ENCODE peak calls at places on chromosomes 5 and 9, in eight cellular contexts. One of them, this sample, is unnamed.

GRCh38 chr5:10583663-10584572 is 20.0 kb downstream of the ANKRD33B start:
- DNase-seq in activated naive CD4-positive, alpha-beta T cell: no peak
- DNase-seq in HEK293T: no peak
- DNase-seq in neural progenitor cell: no peak
- DNase-seq in mucosa of descending colon: no peak
- DNase-seq in A549: no peak
- DNase-seq in mesendoderm: no peak
- DNase-seq in brain microvascular endothelial cell: no peak
- DNase-seq in this sample: no peak

GRCh38 chr5:122465086-122465485 is 153.0 kb downstream of the SNCAIP start:
- DNase-seq in neural progenitor cell: no peak
- DNase-seq in activated naive CD4-positive, alpha-beta T cell: no peak
- DNase-seq in HEK293T: no peak
- DNase-seq in mesendoderm: no peak
- DNase-seq in A549: no peak
- DNase-seq in mucosa of descending colon: no peak
- DNase-seq in brain microvascular endothelial cell: no peak
- DNase-seq in this sample: no peak

GRCh38 chr5:92641031-92641962 is 939.7 kb downstream of the NR2F1-AS1 start:
- DNase-seq in mesendoderm: no peak
- DNase-seq in brain microvascular endothelial cell: peak; percentile 75
- DNase-seq in neural progenitor cell: no peak
- DNase-seq in mucosa of descending colon: peak; percentile 25
- DNase-seq in activated naive CD4-positive, alpha-beta T cell: no peak
- DNase-seq in A549: peak; percentile 84
- DNase-seq in HEK293T: peak; percentile 55
- DNase-seq in this sample: peak; percentile 56

GRCh38 chr5:91126888-91127287 is 256.2 kb downstream of the ARRDC3 start:
- DNase-seq in mucosa of descending colon: no peak
- DNase-seq in A549: no peak
- DNase-seq in mesendoderm: no peak
- DNase-seq in activated naive CD4-positive, alpha-beta T cell: no peak
- DNase-seq in neural progenitor cell: no peak
- DNase-seq in brain microvascular endothelial cell: no peak
- DNase-seq in HEK293T: no peak
- DNase-seq in this sample: no peak

GRCh38 chr5:71899865-71900342 is 180.8 kb downstream of the CARTPT start:
- DNase-seq in HEK293T: no peak
- DNase-seq in mucosa of descending colon: peak; percentile 40
- DNase-seq in neural progenitor cell: no peak
- DNase-seq in activated naive CD4-positive, alpha-beta T cell: no peak
- DNase-seq in brain microvascular endothelial cell: peak; percentile 68
- DNase-seq in A549: no peak
- DNase-seq in mesendoderm: no peak
- DNase-seq in this sample: peak; percentile 86

GRCh38 chr5:7638456-7638855 is 212.5 kb downstream of the CFAP90 start:
- DNase-seq in neural progenitor cell: no peak
- DNase-seq in mesendoderm: peak; percentile 27
- DNase-seq in HEK293T: no peak
- DNase-seq in activated naive CD4-positive, alpha-beta T cell: no peak
- DNase-seq in A549: no peak
- DNase-seq in mucosa of descending colon: no peak
- DNase-seq in brain microvascular endothelial cell: no peak
- DNase-seq in this sample: peak; percentile 89

GRCh38 chr5:90099099-90099498 is 310.5 kb downstream of the CETN3 start:
- DNase-seq in HEK293T: no peak
- DNase-seq in mucosa of descending colon: no peak
- DNase-seq in brain microvascular endothelial cell: no peak
- DNase-seq in A549: no peak
- DNase-seq in neural progenitor cell: no peak
- DNase-seq in mesendoderm: peak; percentile 9
- DNase-seq in activated naive CD4-positive, alpha-beta T cell: no peak
- DNase-seq in this sample: no peak

GRCh38 chr9:108836771-108837170 is 19.0 kb downstream of the ACTL7B start:
- DNase-seq in HEK293T: no peak
- DNase-seq in brain microvascular endothelial cell: no peak
- DNase-seq in mesendoderm: no peak
- DNase-seq in neural progenitor cell: peak; percentile 11
- DNase-seq in activated naive CD4-positive, alpha-beta T cell: no peak
- DNase-seq in A549: no peak
- DNase-seq in mucosa of descending colon: no peak
- DNase-seq in this sample: peak; percentile 42

GRCh38 chr5:180335614-180336233 is 17.4 kb downstream of the GFPT2 start:
- DNase-seq in A549: no peak
- DNase-seq in mesendoderm: no peak
- DNase-seq in neural progenitor cell: no peak
- DNase-seq in mucosa of descending colon: no peak
- DNase-seq in brain microvascular endothelial cell: no peak
- DNase-seq in activated naive CD4-positive, alpha-beta T cell: no peak
- DNase-seq in HEK293T: no peak
- DNase-seq in this sample: no peak

GRCh38 chr5:157178961-157179360 is 1.7 kb upstream of the ITK start:
- DNase-seq in neural progenitor cell: no peak
- DNase-seq in HEK293T: no peak
- DNase-seq in A549: no peak
- DNase-seq in brain microvascular endothelial cell: no peak
- DNase-seq in mesendoderm: no peak
- DNase-seq in activated naive CD4-positive, alpha-beta T cell: no peak
- DNase-seq in mucosa of descending colon: no peak
- DNase-seq in this sample: no peak

GRCh38 chr9:116391306-116391900 is 237.8 kb downstream of the PAPPA start:
- DNase-seq in brain microvascular endothelial cell: peak; percentile 87
- DNase-seq in mesendoderm: peak; percentile 66
- DNase-seq in activated naive CD4-positive, alpha-beta T cell: no peak
- DNase-seq in neural progenitor cell: no peak
- DNase-seq in HEK293T: no peak
- DNase-seq in mucosa of descending colon: no peak
- DNase-seq in A549: no peak
- DNase-seq in this sample: peak; percentile 71

GRCh38 chr5:98769006-98769255 is 4.5 kb upstream of the RGMB start:
- DNase-seq in A549: no peak
- DNase-seq in HEK293T: peak; percentile 32
- DNase-seq in mesendoderm: no peak
- DNase-seq in mucosa of descending colon: no peak
- DNase-seq in brain microvascular endothelial cell: no peak
- DNase-seq in neural progenitor cell: peak; percentile 91
- DNase-seq in activated naive CD4-positive, alpha-beta T cell: peak; percentile 9
- DNase-seq in this sample: no peak

GRCh38 chr5:38621840-38622513 is 65.5 kb upstream of the LIFR start:
- DNase-seq in HEK293T: no peak
- DNase-seq in mucosa of descending colon: no peak
- DNase-seq in neural progenitor cell: no peak
- DNase-seq in mesendoderm: no peak
- DNase-seq in brain microvascular endothelial cell: no peak
- DNase-seq in A549: no peak
- DNase-seq in activated naive CD4-positive, alpha-beta T cell: no peak
- DNase-seq in this sample: no peak

GRCh38 chr9:134167530-134167931 is 3.2 kb upstream of the RNU6ATAC start:
- DNase-seq in neural progenitor cell: no peak
- DNase-seq in brain microvascular endothelial cell: no peak
- DNase-seq in activated naive CD4-positive, alpha-beta T cell: no peak
- DNase-seq in A549: peak; percentile 19
- DNase-seq in HEK293T: no peak
- DNase-seq in mucosa of descending colon: no peak
- DNase-seq in mesendoderm: no peak
- DNase-seq in this sample: no peak

GRCh38 chr9:35553670-35554543 is 51.2 kb upstream of the TESK1 start:
- DNase-seq in mucosa of descending colon: peak; percentile 56
- DNase-seq in brain microvascular endothelial cell: peak; percentile 69
- DNase-seq in activated naive CD4-positive, alpha-beta T cell: no peak
- DNase-seq in neural progenitor cell: peak; percentile 84
- DNase-seq in mesendoderm: peak; percentile 78
- DNase-seq in A549: peak; percentile 85
- DNase-seq in HEK293T: peak; percentile 84
- DNase-seq in this sample: peak; percentile 75

GRCh38 chr9:33202552-33203300 is 35.6 kb upstream of the B4GALT1 start:
- DNase-seq in A549: no peak
- DNase-seq in mucosa of descending colon: peak; percentile 48
- DNase-seq in neural progenitor cell: no peak
- DNase-seq in HEK293T: no peak
- DNase-seq in activated naive CD4-positive, alpha-beta T cell: no peak
- DNase-seq in brain microvascular endothelial cell: peak; percentile 84
- DNase-seq in mesendoderm: no peak
- DNase-seq in this sample: peak; percentile 39

GRCh38 chr9:2132484-2133082 is 117.4 kb downstream of the SMARCA2 start:
- DNase-seq in mesendoderm: peak; percentile 68
- DNase-seq in HEK293T: peak; percentile 7
- DNase-seq in mucosa of descending colon: no peak
- DNase-seq in neural progenitor cell: peak; percentile 42
- DNase-seq in activated naive CD4-positive, alpha-beta T cell: no peak
- DNase-seq in brain microvascular endothelial cell: no peak
- DNase-seq in A549: peak; percentile 27
- DNase-seq in this sample: no peak

GRCh38 chr5:73136277-73136606 is 15.9 kb downstream of the TMEM171 start:
- DNase-seq in brain microvascular endothelial cell: no peak
- DNase-seq in mucosa of descending colon: no peak
- DNase-seq in activated naive CD4-positive, alpha-beta T cell: no peak
- DNase-seq in neural progenitor cell: no peak
- DNase-seq in A549: no peak
- DNase-seq in mesendoderm: no peak
- DNase-seq in HEK293T: no peak
- DNase-seq in this sample: no peak

GRCh38 chr9:136565075-136565721 is 19.4 kb upstream of the NOTCH1 start:
- DNase-seq in mucosa of descending colon: no peak
- DNase-seq in A549: no peak
- DNase-seq in HEK293T: no peak
- DNase-seq in brain microvascular endothelial cell: no peak
- DNase-seq in mesendoderm: no peak
- DNase-seq in neural progenitor cell: no peak
- DNase-seq in activated naive CD4-positive, alpha-beta T cell: no peak
- DNase-seq in this sample: no peak

GRCh38 chr5:1034421-1034905 is 25.9 kb downstream of the NKD2 start:
- DNase-seq in brain microvascular endothelial cell: no peak
- DNase-seq in mucosa of descending colon: no peak
- DNase-seq in neural progenitor cell: no peak
- DNase-seq in HEK293T: no peak
- DNase-seq in A549: no peak
- DNase-seq in activated naive CD4-positive, alpha-beta T cell: no peak
- DNase-seq in mesendoderm: no peak
- DNase-seq in this sample: no peak

GRCh38 chr9:111886983-111887718 is 9.5 kb upstream of the UGCG start:
- DNase-seq in activated naive CD4-positive, alpha-beta T cell: no peak
- DNase-seq in brain microvascular endothelial cell: no peak
- DNase-seq in mucosa of descending colon: no peak
- DNase-seq in neural progenitor cell: no peak
- DNase-seq in HEK293T: no peak
- DNase-seq in A549: no peak
- DNase-seq in mesendoderm: no peak
- DNase-seq in this sample: no peak

GRCh38 chr5:112931473-112931872 is 9.4 kb upstream of the REEP5 start:
- DNase-seq in mucosa of descending colon: no peak
- DNase-seq in activated naive CD4-positive, alpha-beta T cell: no peak
- DNase-seq in brain microvascular endothelial cell: no peak
- DNase-seq in mesendoderm: no peak
- DNase-seq in A549: no peak
- DNase-seq in neural progenitor cell: no peak
- DNase-seq in HEK293T: no peak
- DNase-seq in this sample: no peak

GRCh38 chr9:84677080-84677479 is 7.6 kb downstream of the NTRK2 start:
- DNase-seq in activated naive CD4-positive, alpha-beta T cell: no peak
- DNase-seq in neural progenitor cell: no peak
- DNase-seq in brain microvascular endothelial cell: no peak
- DNase-seq in A549: no peak
- DNase-seq in HEK293T: no peak
- DNase-seq in mesendoderm: no peak
- DNase-seq in mucosa of descending colon: no peak
- DNase-seq in this sample: no peak

GRCh38 chr9:115373000-115373709 is 255.2 kb upstream of the TNC start:
- DNase-seq in mucosa of descending colon: no peak
- DNase-seq in A549: peak; percentile 90
- DNase-seq in mesendoderm: peak; percentile 82
- DNase-seq in neural progenitor cell: no peak
- DNase-seq in HEK293T: no peak
- DNase-seq in activated naive CD4-positive, alpha-beta T cell: no peak
- DNase-seq in brain microvascular endothelial cell: peak; percentile 97
- DNase-seq in this sample: peak; percentile 98

GRCh38 chr5:14268236-14268701 is 125.1 kb downstream of the TRIO start:
- DNase-seq in neural progenitor cell: no peak
- DNase-seq in mucosa of descending colon: no peak
- DNase-seq in HEK293T: no peak
- DNase-seq in mesendoderm: peak; percentile 98
- DNase-seq in activated naive CD4-positive, alpha-beta T cell: no peak
- DNase-seq in brain microvascular endothelial cell: peak; percentile 92
- DNase-seq in A549: peak; percentile 83
- DNase-seq in this sample: peak; percentile 98

GRCh38 chr9:121278535-121279169 is 10.7 kb downstream of the GSN start:
- DNase-seq in mucosa of descending colon: peak; percentile 84
- DNase-seq in neural progenitor cell: peak; percentile 67
- DNase-seq in mesendoderm: peak; percentile 73
- DNase-seq in activated naive CD4-positive, alpha-beta T cell: no peak
- DNase-seq in brain microvascular endothelial cell: peak; percentile 98
- DNase-seq in A549: peak; percentile 75
- DNase-seq in HEK293T: peak; percentile 71
- DNase-seq in this sample: peak; percentile 94

GRCh38 chr9:79889325-79889724 is 317.6 kb downstream of the TLE4 start:
- DNase-seq in A549: no peak
- DNase-seq in activated naive CD4-positive, alpha-beta T cell: no peak
- DNase-seq in HEK293T: no peak
- DNase-seq in mesendoderm: no peak
- DNase-seq in brain microvascular endothelial cell: no peak
- DNase-seq in mucosa of descending colon: no peak
- DNase-seq in neural progenitor cell: no peak
- DNase-seq in this sample: no peak

GRCh38 chr9:4774209-4774608 is 18.5 kb upstream of the RCL1 start:
- DNase-seq in HEK293T: no peak
- DNase-seq in brain microvascular endothelial cell: peak; percentile 54
- DNase-seq in mucosa of descending colon: no peak
- DNase-seq in A549: peak; percentile 36
- DNase-seq in neural progenitor cell: no peak
- DNase-seq in mesendoderm: no peak
- DNase-seq in activated naive CD4-positive, alpha-beta T cell: no peak
- DNase-seq in this sample: no peak

GRCh38 chr5:167573274-167574127 is 717.9 kb upstream of the WWC1 start:
- DNase-seq in activated naive CD4-positive, alpha-beta T cell: no peak
- DNase-seq in HEK293T: no peak
- DNase-seq in mucosa of descending colon: no peak
- DNase-seq in A549: no peak
- DNase-seq in brain microvascular endothelial cell: peak; percentile 38
- DNase-seq in mesendoderm: peak; percentile 95
- DNase-seq in neural progenitor cell: peak; percentile 91
- DNase-seq in this sample: no peak

GRCh38 chr5:16857635-16858034 is 78.5 kb downstream of the MYO10 start:
- DNase-seq in mesendoderm: no peak
- DNase-seq in HEK293T: no peak
- DNase-seq in mucosa of descending colon: no peak
- DNase-seq in brain microvascular endothelial cell: no peak
- DNase-seq in neural progenitor cell: no peak
- DNase-seq in A549: no peak
- DNase-seq in activated naive CD4-positive, alpha-beta T cell: no peak
- DNase-seq in this sample: no peak

GRCh38 chr5:15695171-15695676 is 195.2 kb downstream of the FBXL7 start:
- DNase-seq in activated naive CD4-positive, alpha-beta T cell: no peak
- DNase-seq in mesendoderm: no peak
- DNase-seq in HEK293T: no peak
- DNase-seq in neural progenitor cell: no peak
- DNase-seq in mucosa of descending colon: no peak
- DNase-seq in brain microvascular endothelial cell: peak; percentile 47
- DNase-seq in A549: no peak
- DNase-seq in this sample: peak; percentile 34

GRCh38 chr9:109335929-109336328 is 15.1 kb upstream of the EPB41L4B start:
- DNase-seq in mesendoderm: no peak
- DNase-seq in neural progenitor cell: no peak
- DNase-seq in brain microvascular endothelial cell: no peak
- DNase-seq in HEK293T: no peak
- DNase-seq in A549: no peak
- DNase-seq in activated naive CD4-positive, alpha-beta T cell: no peak
- DNase-seq in mucosa of descending colon: no peak
- DNase-seq in this sample: no peak

GRCh38 chr5:45411971-45412612 is 284.1 kb downstream of the HCN1 start:
- DNase-seq in mucosa of descending colon: no peak
- DNase-seq in brain microvascular endothelial cell: no peak
- DNase-seq in activated naive CD4-positive, alpha-beta T cell: no peak
- DNase-seq in A549: no peak
- DNase-seq in mesendoderm: no peak
- DNase-seq in HEK293T: no peak
- DNase-seq in neural progenitor cell: no peak
- DNase-seq in this sample: peak; percentile 25

GRCh38 chr9:114662081-114662989 is 4.7 kb upstream of the TEX53 start:
- DNase-seq in mesendoderm: peak; percentile 63
- DNase-seq in A549: peak; percentile 33
- DNase-seq in neural progenitor cell: peak; percentile 70
- DNase-seq in mucosa of descending colon: peak; percentile 70
- DNase-seq in brain microvascular endothelial cell: peak; percentile 35
- DNase-seq in activated naive CD4-positive, alpha-beta T cell: peak; percentile 33
- DNase-seq in HEK293T: peak; percentile 77
- DNase-seq in this sample: peak; percentile 56

This sample was measured in HT1080.